ENCODE peak calls at places on chromosomes 2 and 18, in ten cellular contexts. R is sigmoid colon, F is K562, Q is ovary, G is stomach, B is transverse colon, V is A549, S is tibial nerve, Z is upper lobe of left lung, J is HepG2. O is an unnamed sample.

GRCh38 chr2:160288324-160288723 is 88.3 kb upstream of the ITGB6 start:
- DNase-seq in F (no peak), S (no peak), B (no peak), Z (no peak), Q (no peak), R (no peak), J (no peak), G (no peak), V (no peak), O (no peak)

GRCh38 chr18:3983351-3983969 is 471.6 kb downstream of the DLGAP1 start:
- DNase-seq in V (peak; percentile 84), F (no peak), J (no peak), Q (no peak), G (no peak), B (no peak), S (no peak), R (no peak), Z (no peak), O (no peak)

GRCh38 chr18:13465476-13465875 is 246.9 kb downstream of the LDLRAD4 start:
- DNase-seq in G (no peak), R (no peak), Q (no peak), Z (no peak), S (no peak), B (no peak), V (no peak), F (no peak), J (no peak), O (no peak)

GRCh38 chr2:82395531-82395930 is 2063.5 kb downstream of the SUCLG1 start:
- DNase-seq in S (no peak), Q (no peak), F (no peak), J (no peak), V (no peak), B (no peak), G (no peak), Z (no peak), R (no peak), O (no peak)

GRCh38 chr2:109320195-109320935 is 191.4 kb downstream of the SH3RF3 start:
- DNase-seq in V (no peak), S (no peak), F (no peak), Q (no peak), B (no peak), R (no peak), Z (no peak), J (no peak), G (no peak), O (no peak)

GRCh38 chr2:37585295-37585908 is 86.0 kb downstream of the CDC42EP3 start:
- DNase-seq in V (peak; percentile 25), G (peak; percentile 66), Z (no peak), S (no peak), B (peak; percentile 22), R (no peak), Q (peak; percentile 56), J (no peak), F (no peak), O (no peak)

GRCh38 chr2:240460781-240461431 is 25.4 kb downstream of the GPC1 start:
- DNase-seq in V (no peak), F (no peak), Q (peak; percentile 36), B (peak; percentile 6), S (no peak), J (no peak), Z (peak; percentile 70), R (peak; percentile 46), G (no peak), O (no peak)

GRCh38 chr18:44309185-44309584 is 371.5 kb upstream of the SETBP1 start:
- DNase-seq in Z (no peak), Q (no peak), G (no peak), J (no peak), F (no peak), V (no peak), S (no peak), R (no peak), B (no peak), O (no peak)

GRCh38 chr2:38720613-38721241 is 30.4 kb downstream of the SRSF7 start:
- DNase-seq in F (no peak), Z (peak; percentile 46), J (no peak), Q (peak; percentile 93), S (peak; percentile 94), R (peak; percentile 92), G (peak; percentile 60), B (peak; percentile 45), V (peak; percentile 70), O (peak; percentile 95)

GRCh38 chr2:173821451-173821850 is 143.7 kb downstream of the SP3 start:
- DNase-seq in F (no peak), Z (no peak), J (no peak), S (no peak), R (no peak), G (no peak), V (no peak), Q (no peak), B (no peak), O (no peak)

GRCh38 chr2:173822889-173823485 is 142.2 kb downstream of the SP3 start:
- DNase-seq in B (no peak), Z (no peak), F (no peak), G (no peak), S (no peak), J (no peak), R (no peak), Q (no peak), V (no peak), O (no peak)

GRCh38 chr2:173828189-173829157 is 136.7 kb downstream of the SP3 start:
- DNase-seq in J (no peak), F (no peak), Q (no peak), S (no peak), B (peak; percentile 23), R (no peak), Z (no peak), V (no peak), G (no peak), O (no peak)

GRCh38 chr2:173818285-173818684 is 146.9 kb downstream of the SP3 start:
- DNase-seq in R (no peak), F (no peak), J (no peak), V (no peak), B (no peak), G (no peak), S (no peak), Z (no peak), Q (no peak), O (no peak)

DNA sequence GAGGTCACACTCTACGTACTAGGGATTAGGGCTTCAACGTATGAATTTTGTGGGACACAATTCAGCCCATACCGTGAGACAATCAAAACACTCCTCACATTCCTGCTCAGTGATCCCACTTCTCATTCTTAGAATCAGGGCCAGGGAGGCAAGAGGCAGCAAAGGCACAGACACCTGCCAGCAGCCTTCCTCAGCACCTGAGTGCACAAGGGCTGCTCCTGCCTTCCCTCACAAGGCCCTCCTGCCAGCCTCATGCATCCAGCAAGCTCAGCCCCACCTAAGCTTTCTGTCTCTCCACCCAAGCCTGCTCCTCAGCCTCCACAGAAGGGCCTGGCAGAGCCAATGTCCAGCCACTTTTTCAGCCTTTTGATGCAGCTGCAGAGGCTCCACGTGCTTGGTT is 141.6 kb downstream of the SP3 start:
- DNase-seq in Q (no peak), J (no peak), S (no peak), G (no peak), Z (no peak), V (no peak), R (no peak), B (no peak), F (no peak), O (no peak)
- TF ChIP-seq EP300 in Q (no peak), J (no peak), S (no peak), G (no peak), Z (no peak), V (no peak), R (no peak), B (no peak), F (no peak), O (no peak)

DNA sequence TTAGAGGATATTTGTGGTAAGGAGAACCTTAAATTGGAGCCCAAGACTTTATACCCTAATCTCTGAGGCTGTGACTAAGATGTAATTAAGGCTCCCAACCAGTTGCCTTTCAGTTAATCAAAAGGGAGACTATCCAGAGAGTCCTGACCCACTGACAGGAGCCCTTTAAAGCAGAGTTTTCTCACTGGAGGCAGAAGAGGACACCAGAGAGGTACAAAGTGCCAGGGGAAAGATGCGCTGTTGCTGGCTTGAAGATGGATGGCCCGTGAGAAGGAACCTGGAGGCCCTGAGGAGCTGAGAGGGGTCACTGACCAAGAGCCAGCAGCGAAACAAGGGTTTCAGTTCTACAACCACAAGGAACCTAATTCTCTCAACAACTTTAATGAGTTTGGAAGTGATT is 137.3 kb downstream of the TMEM131 start:
- DNase-seq in J (no peak), S (no peak), V (peak; percentile 11), Z (no peak), R (no peak), Q (no peak), B (no peak), F (no peak), G (no peak), O (no peak)
- TF ChIP-seq EP300 in J (no peak), S (no peak), V (no peak), Z (no peak), R (no peak), Q (no peak), B (no peak), F (no peak), G (no peak), O (no peak)

DNA sequence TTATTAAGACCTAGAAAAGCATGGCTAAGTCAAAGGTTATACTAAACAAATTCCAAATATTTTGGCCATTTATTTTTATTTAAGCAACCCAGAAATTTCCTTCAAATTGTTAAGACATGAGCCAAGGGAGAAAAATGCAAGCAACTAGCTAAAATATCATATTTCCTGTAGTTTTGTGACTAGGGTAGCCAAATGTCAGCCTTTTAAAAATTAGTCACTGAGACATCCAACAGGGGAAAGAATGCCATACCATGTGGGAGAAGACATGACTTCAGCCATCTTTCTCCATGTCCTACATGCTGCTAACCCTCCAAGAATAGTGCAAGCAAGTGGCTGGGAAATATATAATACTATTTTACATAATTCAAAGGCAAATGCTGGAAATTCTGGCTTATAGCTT is 197.9 kb downstream of the DSEL start:
- DNase-seq in R (no peak), G (no peak), S (no peak), J (no peak), V (no peak), Z (no peak), B (no peak), F (no peak), Q (no peak), O (no peak)
- TF ChIP-seq EP300 in R (no peak), G (no peak), S (no peak), J (no peak), V (no peak), Z (no peak), B (no peak), F (no peak), Q (no peak), O (no peak)

GRCh38 chr2:173630425-173631122 is 275.9 kb downstream of the CDCA7 start:
- DNase-seq in Q (no peak), B (no peak), G (no peak), Z (no peak), V (no peak), R (no peak), S (no peak), J (no peak), F (no peak), O (peak; percentile 39)

GRCh38 chr2:173629076-173629475 is 274.4 kb downstream of the CDCA7 start:
- DNase-seq in R (no peak), V (no peak), J (no peak), G (no peak), F (no peak), B (no peak), S (no peak), Q (no peak), Z (no peak), O (peak; percentile 57)

GRCh38 chr2:173625315-173625714 is 270.6 kb downstream of the CDCA7 start:
- DNase-seq in J (no peak), Q (no peak), F (peak; percentile 16), S (no peak), R (no peak), G (no peak), B (no peak), Z (peak; percentile 48), V (no peak), O (peak; percentile 83)

GRCh38 chr2:173631123-173631450 is 276.4 kb downstream of the CDCA7 start:
- DNase-seq in S (no peak), F (no peak), G (no peak), Z (no peak), V (peak; percentile 27), J (no peak), Q (no peak), R (no peak), B (no peak), O (peak; percentile 68)
- TF ChIP-seq EP300 in S (no peak), F (no peak), G (no peak), Z (no peak), V (no peak), J (no peak), Q (no peak), R (no peak), B (no peak), O (no peak)

O was measured in esophagus muscularis mucosa.